ENCODE peak calls at places on chromosomes 11 and 22, in five cellular contexts. One of them, this sample, is unnamed.

GRCh38 chr22:40525250-40525884 is 111.2 kb downstream of the MRTFA start:
- DNase-seq in SK-N-SH: no peak
- DNase-seq in endothelial cell: peak
- DNase-seq in GM06990: no peak
- DNase-seq in lower leg skin: no peak
- DNase-seq in this sample: no peak

GRCh38 chr11:12625438-12626071 is 48.7 kb upstream of the TEAD1 start:
- DNase-seq in SK-N-SH: no peak
- DNase-seq in endothelial cell: no peak
- DNase-seq in GM06990: no peak
- DNase-seq in lower leg skin: no peak
- DNase-seq in this sample: no peak

GRCh38 chr11:96340555-96340885 is 2.5 kb downstream of the MAML2 start:
- DNase-seq in SK-N-SH: no peak
- DNase-seq in endothelial cell: no peak
- DNase-seq in GM06990: no peak
- DNase-seq in lower leg skin: no peak
- DNase-seq in this sample: no peak

GRCh38 chr11:36265793-36266628 is 23.2 kb downstream of the COMMD9 start:
- DNase-seq in SK-N-SH: peak
- DNase-seq in endothelial cell: peak
- DNase-seq in GM06990: peak
- DNase-seq in lower leg skin: peak
- DNase-seq in this sample: peak

GRCh38 chr22:42269407-42270177 is 861 bp downstream of the TCF20 start:
- DNase-seq in SK-N-SH: peak
- DNase-seq in endothelial cell: peak
- DNase-seq in GM06990: peak
- DNase-seq in lower leg skin: peak
- DNase-seq in this sample: peak

GRCh38 chr22:45504703-45505341 is 2.1 kb downstream of the FBLN1 start:
- DNase-seq in SK-N-SH: peak
- DNase-seq in endothelial cell: peak
- DNase-seq in GM06990: no peak
- DNase-seq in lower leg skin: no peak
- DNase-seq in this sample: peak

GRCh38 chr22:38860291-38861169 is 11.5 kb downstream of the CBX6 start:
- DNase-seq in SK-N-SH: no peak
- DNase-seq in endothelial cell: no peak
- DNase-seq in GM06990: no peak
- DNase-seq in lower leg skin: no peak
- DNase-seq in this sample: no peak

GRCh38 chr11:65777241-65777640 is 3.5 kb downstream of the AP5B1 start:
- DNase-seq in SK-N-SH: no peak
- DNase-seq in endothelial cell: no peak
- DNase-seq in GM06990: no peak
- DNase-seq in lower leg skin: peak
- DNase-seq in this sample: no peak

GRCh38 chr22:27420817-27421361 is 380.7 kb downstream of the MN1 start:
- DNase-seq in SK-N-SH: no peak
- DNase-seq in endothelial cell: no peak
- DNase-seq in GM06990: no peak
- DNase-seq in lower leg skin: peak
- DNase-seq in this sample: no peak

GRCh38 chr11:43021466-43021865 is 290.3 kb upstream of the API5 start:
- DNase-seq in SK-N-SH: peak
- DNase-seq in endothelial cell: peak
- DNase-seq in GM06990: no peak
- DNase-seq in lower leg skin: no peak
- DNase-seq in this sample: peak
- TF ChIP-seq CTCF in SK-N-SH: no peak
- TF ChIP-seq CTCF in endothelial cell: peak
- TF ChIP-seq CTCF in GM06990: peak
- TF ChIP-seq CTCF in lower leg skin: no peak
- TF ChIP-seq CTCF in this sample: no peak

GRCh38 chr11:69000831-69001245 is 12.2 kb downstream of the MRGPRF start:
- DNase-seq in SK-N-SH: peak
- DNase-seq in endothelial cell: no peak
- DNase-seq in GM06990: no peak
- DNase-seq in lower leg skin: no peak
- DNase-seq in this sample: no peak
- TF ChIP-seq CTCF in SK-N-SH: peak
- TF ChIP-seq CTCF in endothelial cell: peak
- TF ChIP-seq CTCF in GM06990: no peak
- TF ChIP-seq CTCF in lower leg skin: no peak
- TF ChIP-seq CTCF in this sample: no peak

DNA sequence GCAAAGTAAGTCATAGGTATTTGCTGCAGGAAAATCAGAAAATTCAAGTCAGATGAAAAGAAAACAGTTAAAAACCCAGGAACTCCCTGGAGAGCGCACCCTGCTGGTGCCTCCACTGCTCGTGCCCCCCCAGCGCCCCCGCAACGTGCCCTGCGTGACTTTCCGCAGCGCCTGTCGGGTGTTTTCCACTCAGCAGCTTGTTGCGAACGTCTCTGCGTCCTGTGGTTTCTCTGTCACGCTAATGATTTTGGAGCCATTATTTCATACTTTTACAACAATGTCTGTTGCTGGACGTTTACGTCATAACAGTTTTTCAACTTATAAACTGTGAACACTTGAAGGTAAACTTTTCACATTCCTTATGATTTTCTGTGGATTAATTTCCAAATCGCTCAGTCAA is 5.0 kb downstream of the CRELD2 start:
- DNase-seq in SK-N-SH: no peak
- DNase-seq in endothelial cell: no peak
- DNase-seq in GM06990: peak
- DNase-seq in lower leg skin: no peak
- DNase-seq in this sample: peak
- TF ChIP-seq CTCF in SK-N-SH: no peak
- TF ChIP-seq CTCF in endothelial cell: no peak
- TF ChIP-seq CTCF in GM06990: peak
- TF ChIP-seq CTCF in lower leg skin: no peak
- TF ChIP-seq CTCF in this sample: peak

GRCh38 chr11:17266781-17267180 is 9.8 kb upstream of the NUCB2 start:
- DNase-seq in SK-N-SH: no peak
- DNase-seq in endothelial cell: no peak
- DNase-seq in GM06990: no peak
- DNase-seq in lower leg skin: no peak
- DNase-seq in this sample: no peak

GRCh38 chr11:17272823-17273222 is 3.7 kb upstream of the NUCB2 start:
- DNase-seq in SK-N-SH: no peak
- DNase-seq in endothelial cell: no peak
- DNase-seq in GM06990: no peak
- DNase-seq in lower leg skin: no peak
- DNase-seq in this sample: no peak

GRCh38 chr11:17263803-17264202 is 12.7 kb upstream of the NUCB2 start:
- DNase-seq in SK-N-SH: no peak
- DNase-seq in endothelial cell: no peak
- DNase-seq in GM06990: no peak
- DNase-seq in lower leg skin: no peak
- DNase-seq in this sample: no peak

GRCh38 chr11:17267576-17267975 is 9.0 kb upstream of the NUCB2 start:
- DNase-seq in SK-N-SH: no peak
- DNase-seq in endothelial cell: no peak
- DNase-seq in GM06990: no peak
- DNase-seq in lower leg skin: no peak
- DNase-seq in this sample: no peak
- TF ChIP-seq CTCF in SK-N-SH: no peak
- TF ChIP-seq CTCF in endothelial cell: no peak
- TF ChIP-seq CTCF in GM06990: no peak
- TF ChIP-seq CTCF in lower leg skin: no peak
- TF ChIP-seq CTCF in this sample: no peak

DNA sequence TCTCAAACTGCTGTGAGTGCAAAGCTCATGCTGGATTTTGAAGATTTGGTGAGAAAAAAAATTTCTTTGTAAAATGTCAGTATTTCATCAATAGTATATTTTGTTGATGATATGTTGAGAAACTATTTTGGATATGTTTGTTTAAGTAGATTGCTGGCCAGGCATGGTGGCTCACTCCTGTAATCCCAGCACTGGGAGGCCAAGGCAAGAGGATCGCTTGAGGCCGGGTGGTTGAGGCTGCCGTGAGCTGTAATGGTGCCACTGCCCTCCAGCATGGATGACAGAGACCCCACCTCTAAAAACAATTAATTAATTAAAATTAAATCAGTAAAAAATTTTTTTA is 6.9 kb upstream of the IFITM3 start:
- DNase-seq in SK-N-SH: no peak
- DNase-seq in endothelial cell: no peak
- DNase-seq in GM06990: no peak
- DNase-seq in lower leg skin: no peak
- DNase-seq in this sample: no peak
- TF ChIP-seq CTCF in SK-N-SH: no peak
- TF ChIP-seq CTCF in endothelial cell: no peak
- TF ChIP-seq CTCF in GM06990: no peak
- TF ChIP-seq CTCF in lower leg skin: no peak
- TF ChIP-seq CTCF in this sample: no peak

DNA sequence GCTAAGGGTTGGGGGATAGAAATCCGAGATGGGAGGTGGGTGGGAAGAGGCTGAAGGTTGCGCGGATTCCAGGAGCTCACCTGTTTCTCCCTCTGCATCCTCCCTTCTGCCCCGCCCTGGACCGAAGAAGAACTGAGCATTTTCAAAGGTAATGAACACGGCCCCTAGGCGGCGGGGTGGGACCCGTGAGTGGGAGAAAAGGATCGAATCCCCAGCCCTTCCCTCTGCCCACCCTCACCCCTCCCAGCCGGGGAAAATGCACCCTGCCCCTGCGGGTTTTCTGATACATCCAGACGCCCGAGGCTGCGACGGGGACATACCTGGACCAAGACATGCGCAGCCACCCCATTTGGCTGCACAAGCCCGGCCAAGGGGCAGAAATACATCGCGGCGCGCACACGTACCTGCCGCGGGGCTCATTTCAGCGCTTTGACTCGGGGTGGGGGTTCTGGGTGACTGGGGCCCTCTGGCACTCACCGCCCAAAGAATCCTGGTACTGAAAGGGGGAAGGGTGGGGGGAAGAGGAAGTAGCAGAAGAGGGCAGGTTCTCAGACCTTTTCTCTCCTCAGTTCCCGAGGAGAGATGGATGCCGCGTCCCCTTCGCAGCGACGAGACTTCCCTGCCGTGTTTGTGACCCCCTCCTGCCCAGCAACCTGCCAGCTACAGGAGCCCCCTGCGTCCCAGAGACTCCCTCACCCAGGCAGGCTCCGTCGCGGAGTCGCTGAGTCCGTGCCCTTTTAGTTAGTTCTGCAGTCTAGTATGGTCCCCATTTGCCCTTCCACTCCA is 6.0 kb downstream of the VSIG2 start:
- DNase-seq in SK-N-SH: no peak
- DNase-seq in endothelial cell: no peak
- DNase-seq in GM06990: no peak
- DNase-seq in lower leg skin: no peak
- DNase-seq in this sample: peak
- TF ChIP-seq CTCF in SK-N-SH: no peak
- TF ChIP-seq CTCF in endothelial cell: peak
- TF ChIP-seq CTCF in GM06990: peak
- TF ChIP-seq CTCF in lower leg skin: no peak
- TF ChIP-seq CTCF in this sample: peak

GRCh38 chr11:120756931-120757330 is 245.4 kb downstream of the GRIK4 start:
- DNase-seq in SK-N-SH: peak
- DNase-seq in endothelial cell: no peak
- DNase-seq in GM06990: no peak
- DNase-seq in lower leg skin: no peak
- DNase-seq in this sample: no peak
- TF ChIP-seq CTCF in SK-N-SH: no peak
- TF ChIP-seq CTCF in endothelial cell: no peak
- TF ChIP-seq CTCF in GM06990: no peak
- TF ChIP-seq CTCF in lower leg skin: no peak
- TF ChIP-seq CTCF in this sample: no peak

This sample was measured in GM13976.